ENCODE peak calls at places on chromosomes 11 and 22, in ten cellular contexts. Y, E, D, Q, H, C, S, F, U and Z are unnamed samples.

GRCh38 chr11:14417186-14417585 is 58.2 kb upstream of the RRAS2 start:
- DNase-seq in Y (peak), E (no peak), D (no peak), Q (no peak), H (no peak), C (no peak), S (no peak), F (no peak), U (no peak), Z (no peak)

GRCh38 chr11:64721359-64721699 is 1.7 kb downstream of the NRXN2 start:
- DNase-seq in Y (no peak), E (no peak), D (no peak), Q (no peak), H (no peak), C (no peak), S (no peak), F (no peak), U (no peak), Z (no peak)

GRCh38 chr11:116310215-116310614 is 462.6 kb downstream of the BUD13 start:
- DNase-seq in Y (peak), E (no peak), D (no peak), Q (no peak), H (no peak), C (no peak), S (no peak), F (no peak), U (peak), Z (no peak)

GRCh38 chr22:45460288-45461109 is 42.2 kb upstream of the FBLN1 start:
- DNase-seq in Y (peak), E (peak), D (peak), Q (no peak), H (no peak), C (no peak), S (no peak), F (peak), U (no peak), Z (no peak)

GRCh38 chr11:83292709-83293435 is 6.7 kb upstream of the CCDC90B start:
- DNase-seq in Y (peak), E (no peak), D (no peak), Q (peak), H (no peak), C (no peak), S (peak), F (no peak), U (peak), Z (no peak)

GRCh38 chr11:29781268-29781667 is 235.6 kb downstream of the KCNA4 start:
- DNase-seq in Y (no peak), E (no peak), D (no peak), Q (no peak), H (no peak), C (no peak), S (no peak), F (no peak), U (no peak), Z (no peak)

GRCh38 chr11:12536566-12536965 is 137.7 kb upstream of the TEAD1 start:
- DNase-seq in Y (no peak), E (no peak), D (no peak), Q (no peak), H (no peak), C (no peak), S (no peak), F (no peak), U (no peak), Z (no peak)

GRCh38 chr22:46842606-46843005 is 80.2 kb downstream of the TBC1D22A start:
- DNase-seq in Y (no peak), E (no peak), D (no peak), Q (no peak), H (peak), C (no peak), S (no peak), F (peak), U (no peak), Z (no peak)

GRCh38 chr11:120061761-120062560 is 76.0 kb downstream of the TRIM29 start:
- DNase-seq in Y (no peak), E (no peak), D (peak), Q (peak), H (peak), C (peak), S (no peak), F (no peak), U (peak), Z (no peak)

GRCh38 chr11:113562981-113563461 is 87.8 kb upstream of the DRD2 start:
- DNase-seq in Y (no peak), E (no peak), D (no peak), Q (peak), H (no peak), C (no peak), S (no peak), F (no peak), U (no peak), Z (no peak)

GRCh38 chr11:2940166-2940929 is 11.1 kb upstream of the PHLDA2 start:
- DNase-seq in Y (no peak), E (no peak), D (peak), Q (peak), H (no peak), C (peak), S (no peak), F (peak), U (no peak), Z (peak)

GRCh38 chr11:67032830-67033555 is 10.1 kb downstream of the SYT12 start:
- DNase-seq in Y (peak), E (no peak), D (peak), Q (no peak), H (no peak), C (no peak), S (peak), F (no peak), U (no peak), Z (peak)

GRCh38 chr22:29511126-29511854 is 31.3 kb downstream of the NEFH start:
- DNase-seq in Y (no peak), E (no peak), D (no peak), Q (no peak), H (no peak), C (no peak), S (no peak), F (no peak), U (no peak), Z (no peak)

GRCh38 chr11:79121351-79121750 is 319.5 kb downstream of the TENM4 start:
- DNase-seq in Y (peak), E (no peak), D (no peak), Q (no peak), H (no peak), C (no peak), S (no peak), F (no peak), U (peak), Z (no peak)

GRCh38 chr22:22397875-22398524 is 110.5 kb downstream of the ZNF280B start:
- DNase-seq in Y (no peak), E (no peak), D (no peak), Q (no peak), H (no peak), C (no peak), S (no peak), F (no peak), U (no peak), Z (no peak)

GRCh38 chr22:46797355-46797754 is 34.9 kb downstream of the TBC1D22A start:
- DNase-seq in Y (peak), E (no peak), D (no peak), Q (peak), H (no peak), C (no peak), S (peak), F (no peak), U (no peak), Z (no peak)

GRCh38 chr11:95074806-95075563 is 8.3 kb downstream of the SRSF8 start:
- DNase-seq in Y (no peak), E (peak), D (peak), Q (no peak), H (no peak), C (no peak), S (no peak), F (peak), U (no peak), Z (peak)

GRCh38 chr11:74262725-74263124 is 48.7 kb downstream of the P4HA3 start:
- DNase-seq in Y (no peak), E (no peak), D (no peak), Q (no peak), H (no peak), C (no peak), S (no peak), F (no peak), U (no peak), Z (no peak)

GRCh38 chr11:93858376-93858775 is 8.0 kb upstream of the VSTM5 start:
- DNase-seq in Y (no peak), E (no peak), D (peak), Q (no peak), H (no peak), C (no peak), S (no peak), F (no peak), U (no peak), Z (no peak)

GRCh38 chr11:63573881-63574855 is 11.0 kb upstream of the PLAAT2 start:
- DNase-seq in Y (peak), E (peak), D (no peak), Q (no peak), H (no peak), C (no peak), S (peak), F (peak), U (no peak), Z (no peak)

DNA sequence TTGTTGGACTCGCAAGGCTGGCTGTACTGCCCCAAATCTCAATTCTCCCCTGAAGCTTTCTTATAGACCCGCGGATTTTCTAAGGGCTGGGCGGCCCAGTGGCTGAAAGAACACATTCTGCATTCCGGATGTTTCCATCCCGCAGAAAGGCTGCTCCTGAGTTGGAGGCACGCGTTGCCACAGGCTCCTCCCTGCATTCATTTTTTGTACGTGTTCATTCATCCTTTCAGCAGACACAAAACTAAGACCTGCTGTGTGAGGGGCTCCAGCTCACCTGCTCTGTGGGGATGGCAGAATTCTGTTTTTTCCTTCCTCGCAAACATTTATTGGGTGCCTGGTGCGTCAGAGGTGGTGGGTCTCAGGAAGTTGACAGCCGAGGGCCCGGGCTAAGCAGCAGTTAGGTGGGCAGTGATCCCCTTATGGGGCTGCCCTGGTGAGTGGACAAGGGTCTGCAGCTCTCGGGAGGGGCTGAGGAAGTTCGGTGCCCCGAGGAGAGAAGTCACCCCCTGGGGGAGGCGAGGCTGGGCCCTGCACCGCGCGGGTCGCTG is 23.7 kb downstream of the SHANK3 start:
- DNase-seq in Y (no peak), E (peak), D (no peak), Q (no peak), H (no peak), C (peak), S (no peak), F (no peak), U (no peak), Z (no peak)
- H3K4me3 ChIP-seq in Y (no peak), E (no peak), D (peak), Q (peak), H (no peak), C (peak), S (no peak), F (no peak), U (no peak), Z (no peak)

DNA sequence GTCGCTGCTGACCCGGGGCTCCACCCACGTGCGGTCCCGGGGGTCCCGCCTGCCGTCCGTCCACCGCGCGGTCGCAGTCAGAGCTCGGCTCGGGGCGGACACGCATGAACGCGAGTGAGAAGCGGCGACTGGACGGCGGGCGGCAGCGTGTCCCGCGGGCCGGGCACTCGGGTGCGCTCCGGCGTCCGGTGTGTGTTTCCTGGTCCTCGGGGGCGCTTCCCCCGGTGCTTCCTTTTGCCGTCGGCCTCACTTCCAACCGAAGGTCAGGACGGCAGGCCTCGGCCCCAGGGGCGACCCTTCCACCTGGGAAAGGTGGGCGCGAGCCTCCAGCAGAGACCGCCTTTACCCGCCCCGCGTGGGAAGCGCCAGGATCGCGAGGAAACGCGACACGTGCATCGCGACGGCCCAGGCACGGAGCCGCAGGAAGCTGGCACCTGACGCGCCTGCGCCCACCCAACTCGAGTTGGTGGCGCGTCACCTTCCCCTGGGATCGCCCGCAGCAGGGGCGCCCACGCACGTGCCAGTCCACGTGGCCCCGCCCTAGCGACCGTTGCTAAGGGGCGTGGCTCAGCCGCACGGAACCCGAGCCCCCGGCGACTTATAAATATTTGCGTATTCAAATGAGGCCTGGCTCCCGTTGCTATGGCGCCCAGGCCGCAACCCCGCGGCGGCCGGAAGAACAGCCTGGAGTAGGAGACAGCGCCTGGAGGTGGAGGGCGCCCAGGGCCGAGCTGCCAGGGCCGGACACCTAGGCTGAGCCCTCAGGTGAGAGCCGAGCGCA is at the start of gene LRRC56:
- DNase-seq in Y (peak), E (peak), D (peak), Q (peak), H (peak), C (peak), S (peak), F (peak), U (peak), Z (peak)
- H3K27ac ChIP-seq in Y (peak), E (no peak), D (no peak), Q (no peak), H (no peak), C (peak), S (no peak), F (peak), U (no peak), Z (peak)

DNA sequence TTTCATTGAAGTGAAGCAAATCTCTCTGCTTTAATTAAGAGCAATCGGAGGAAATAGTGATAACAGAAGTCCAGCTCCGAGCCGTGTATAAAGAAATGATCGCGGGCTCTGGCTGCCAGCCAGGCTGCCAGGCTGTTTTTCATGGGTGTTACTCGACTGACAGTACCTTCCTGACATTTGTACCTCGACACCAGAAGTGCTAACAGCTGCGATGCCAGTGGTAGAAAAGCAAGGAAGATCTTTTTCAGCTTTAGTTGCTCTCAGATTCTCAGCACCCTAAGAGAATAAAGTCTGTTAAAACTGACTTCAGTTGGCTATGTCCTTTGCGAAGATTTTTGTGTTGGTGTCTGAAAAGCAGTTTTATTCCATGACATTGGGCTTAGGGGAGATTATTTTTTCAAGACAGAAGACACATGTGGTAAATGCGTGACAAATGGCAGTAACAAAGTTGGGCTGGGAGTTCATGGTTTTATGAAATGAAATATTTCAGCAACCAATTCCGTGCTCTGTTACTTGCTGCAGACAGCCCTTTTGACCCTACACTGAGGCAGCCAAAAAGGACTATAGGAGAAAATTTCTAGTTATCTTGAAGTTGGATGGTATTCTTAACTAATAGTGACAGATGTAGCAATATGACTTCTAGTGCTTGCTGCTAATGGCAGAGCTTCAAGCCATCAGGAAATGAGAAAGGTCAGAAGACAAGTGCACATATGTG is 296.2 kb downstream of the CNTN5 start:
- DNase-seq in Y (no peak), E (no peak), D (no peak), Q (no peak), H (no peak), C (no peak), S (no peak), F (no peak), U (no peak), Z (no peak)
- H3K4me3 ChIP-seq in Y (peak), E (no peak), D (peak), Q (no peak), H (no peak), C (no peak), S (no peak), F (no peak), U (no peak), Z (no peak)

DNA sequence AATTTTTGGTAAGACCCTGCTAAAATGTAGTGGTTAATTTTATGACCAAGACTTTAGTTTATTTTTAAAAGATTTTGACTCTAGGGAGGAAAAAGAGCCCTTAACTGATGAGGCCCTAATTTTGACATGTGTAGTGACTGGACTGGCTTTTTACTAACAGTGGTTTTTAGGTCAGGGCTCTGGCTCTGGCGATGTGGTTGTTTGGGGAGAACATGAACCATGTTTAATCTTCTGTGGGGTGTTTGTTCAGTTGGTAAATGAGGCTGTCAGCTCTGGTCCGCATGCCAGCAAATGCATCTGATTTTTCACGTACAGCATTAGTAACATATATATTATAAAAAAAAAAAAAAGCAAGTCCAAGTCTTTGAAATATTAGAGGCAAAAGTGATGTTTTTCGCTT is 104.3 kb downstream of the EXT2 start:
- DNase-seq in Y (peak), E (no peak), D (no peak), Q (no peak), H (no peak), C (no peak), S (no peak), F (no peak), U (no peak), Z (no peak)
- H3K27ac ChIP-seq in Y (no peak), E (no peak), D (no peak), Q (peak), H (no peak), C (no peak), S (no peak), F (no peak), U (no peak), Z (no peak)

GRCh38 chr22:23565288-23565941 is 14.7 kb downstream of the IGLL1 start:
- DNase-seq in Y (no peak), E (no peak), D (no peak), Q (peak), H (peak), C (no peak), S (no peak), F (peak), U (peak), Z (no peak)
- H3K4me3 ChIP-seq in Y (no peak), E (no peak), D (peak), Q (peak), H (peak), C (peak), S (no peak), F (peak), U (peak), Z (no peak)

GRCh38 chr11:128476729-128477128 is 110.6 kb downstream of the ETS1 start:
- DNase-seq in Y (no peak), E (no peak), D (no peak), Q (no peak), H (no peak), C (no peak), S (peak), F (no peak), U (no peak), Z (no peak)
- H3K27ac ChIP-seq in Y (no peak), E (no peak), D (no peak), Q (no peak), H (no peak), C (peak), S (peak), F (peak), U (no peak), Z (no peak)

GRCh38 chr11:70365536-70365912 is 32.8 kb upstream of the CTTN start:
- DNase-seq in Y (no peak), E (no peak), D (no peak), Q (no peak), H (peak), C (no peak), S (no peak), F (no peak), U (no peak), Z (no peak)
- H3K4me3 ChIP-seq in Y (no peak), E (no peak), D (no peak), Q (no peak), H (no peak), C (no peak), S (no peak), F (no peak), U (no peak), Z (no peak)